ENCODE peak calls at places on chromosome 3, in ten cellular contexts. G, W, K, T, Z, R, V, J, A and F are unnamed samples.
A peak's percentile ranks its signal among the peaks of the same experiment; 100 is the strongest.

GRCh38 chr3:177553012-177553411 is 355.7 kb upstream of the TBL1XR1 start:
- DNase-seq in W (no peak), V (no peak), T (no peak), J (no peak), Z (no peak), A (no peak), R (no peak), G (no peak), K (no peak), F (no peak)

GRCh38 chr3:169659096-169659521 is 4.4 kb downstream of the MECOM start:
- DNase-seq in T (no peak), A (no peak), W (no peak), G (no peak), K (no peak), V (no peak), Z (no peak), J (no peak), R (no peak), F (no peak)

GRCh38 chr3:114569186-114569585 is 275.4 kb downstream of the TIGIT start:
- DNase-seq in G (no peak), A (no peak), T (no peak), J (no peak), R (no peak), Z (no peak), V (no peak), K (peak; percentile 57), W (no peak), F (peak; percentile 71)

GRCh38 chr3:180466401-180467005 is 135.5 kb upstream of the TTC14 start:
- DNase-seq in R (no peak), G (no peak), V (no peak), K (no peak), A (no peak), W (no peak), T (no peak), J (no peak), Z (no peak), F (no peak)

GRCh38 chr3:170768334-170768801 is 101.6 kb downstream of the RPL22L1 start:
- DNase-seq in T (no peak), G (no peak), K (peak; percentile 36), R (no peak), Z (no peak), J (no peak), V (no peak), W (no peak), A (no peak), F (peak; percentile 60)

GRCh38 chr3:85161544-85161943 is 202.8 kb downstream of the CADM2 start:
- DNase-seq in W (no peak), G (no peak), R (no peak), V (no peak), J (no peak), A (no peak), T (no peak), Z (no peak), K (peak; percentile 14), F (peak; percentile 58)

GRCh38 chr3:161349529-161350278 is 21.6 kb downstream of the SPTSSB start:
- DNase-seq in T (no peak), G (no peak), V (peak; percentile 42), J (no peak), A (no peak), Z (no peak), K (peak; percentile 89), W (no peak), R (no peak), F (peak; percentile 52)

GRCh38 chr3:84724877-84725276 is 233.9 kb upstream of the CADM2 start:
- DNase-seq in V (no peak), T (no peak), Z (no peak), G (no peak), A (no peak), W (no peak), R (peak; percentile 6), K (peak; percentile 87), J (no peak), F (peak; percentile 89)

GRCh38 chr3:98885851-98886250 is 15.6 kb downstream of the DCBLD2 start:
- DNase-seq in J (no peak), Z (no peak), W (no peak), A (no peak), R (no peak), K (peak; percentile 58), V (no peak), G (no peak), T (no peak), F (no peak)

GRCh38 chr3:103181175-103181574 is 746.4 kb downstream of the ZPLD1 start:
- DNase-seq in G (no peak), J (no peak), Z (no peak), A (no peak), V (no peak), T (no peak), R (no peak), K (peak; percentile 40), W (no peak), F (no peak)

GRCh38 chr3:49236226-49236625 is 40.8 kb downstream of the C3orf62 start:
- DNase-seq in K (no peak), V (no peak), J (no peak), T (no peak), A (no peak), G (no peak), W (no peak), Z (no peak), R (no peak), F (no peak)

GRCh38 chr3:83235180-83235814 is 1473.9 kb upstream of the GBE1 start:
- DNase-seq in R (no peak), T (no peak), Z (no peak), W (no peak), K (no peak), A (no peak), G (no peak), V (no peak), J (no peak), F (no peak)